ENCODE peak calls at places on chromosomes 7 and 10, in nine cellular contexts. One of them, this sample, is unnamed.

GRCh38 chr10:32279795-32280194 is 67.2 kb downstream of the EPC1 start:
- DNase-seq in astrocyte of the cerebellum: no peak
- DNase-seq in D341Med: no peak
- DNase-seq in EH: no peak
- DNase-seq in activated T-helper 1 cell treated with anti-CD3 and anti-CD28 coated beads, Interleukin-2, amount 50 U/mL, for 16 hours: no peak
- DNase-seq in HEK293T: no peak
- DNase-seq in NCI-H1930: no peak
- DNase-seq in stomach: no peak
- DNase-seq in spleen: no peak
- DNase-seq in this sample: no peak

GRCh38 chr10:13998090-13998838 is 332.5 kb downstream of the FRMD4A start:
- DNase-seq in astrocyte of the cerebellum: no peak
- DNase-seq in D341Med: no peak
- DNase-seq in EH: peak
- DNase-seq in activated T-helper 1 cell treated with anti-CD3 and anti-CD28 coated beads, Interleukin-2, amount 50 U/mL, for 16 hours: no peak
- DNase-seq in HEK293T: no peak
- DNase-seq in NCI-H1930: no peak
- DNase-seq in stomach: no peak
- DNase-seq in spleen: no peak
- DNase-seq in this sample: no peak

GRCh38 chr7:121126801-121127534 is 138.5 kb downstream of the CPED1 start:
- DNase-seq in astrocyte of the cerebellum: peak
- DNase-seq in D341Med: no peak
- DNase-seq in EH: peak
- DNase-seq in activated T-helper 1 cell treated with anti-CD3 and anti-CD28 coated beads, Interleukin-2, amount 50 U/mL, for 16 hours: no peak
- DNase-seq in HEK293T: no peak
- DNase-seq in NCI-H1930: no peak
- DNase-seq in stomach: no peak
- DNase-seq in spleen: no peak
- DNase-seq in this sample: no peak

GRCh38 chr10:71774916-71775702 is 1.8 kb upstream of the VSIR start:
- DNase-seq in astrocyte of the cerebellum: no peak
- DNase-seq in D341Med: no peak
- DNase-seq in EH: no peak
- DNase-seq in activated T-helper 1 cell treated with anti-CD3 and anti-CD28 coated beads, Interleukin-2, amount 50 U/mL, for 16 hours: no peak
- DNase-seq in HEK293T: no peak
- DNase-seq in NCI-H1930: no peak
- DNase-seq in stomach: peak
- DNase-seq in spleen: peak
- DNase-seq in this sample: peak

GRCh38 chr7:157117796-157118195 is 20.9 kb upstream of the UBE3C start:
- DNase-seq in astrocyte of the cerebellum: no peak
- DNase-seq in D341Med: no peak
- DNase-seq in EH: no peak
- DNase-seq in activated T-helper 1 cell treated with anti-CD3 and anti-CD28 coated beads, Interleukin-2, amount 50 U/mL, for 16 hours: no peak
- DNase-seq in HEK293T: no peak
- DNase-seq in NCI-H1930: no peak
- DNase-seq in stomach: no peak
- DNase-seq in spleen: no peak
- DNase-seq in this sample: no peak

GRCh38 chr7:15606561-15606960 is 44.7 kb upstream of the AGMO start:
- DNase-seq in astrocyte of the cerebellum: no peak
- DNase-seq in D341Med: no peak
- DNase-seq in EH: no peak
- DNase-seq in activated T-helper 1 cell treated with anti-CD3 and anti-CD28 coated beads, Interleukin-2, amount 50 U/mL, for 16 hours: no peak
- DNase-seq in HEK293T: no peak
- DNase-seq in NCI-H1930: no peak
- DNase-seq in stomach: no peak
- DNase-seq in spleen: no peak
- DNase-seq in this sample: no peak

GRCh38 chr7:3439333-3440030 is 138.4 kb downstream of the SDK1 start:
- DNase-seq in astrocyte of the cerebellum: peak
- DNase-seq in D341Med: no peak
- DNase-seq in EH: peak
- DNase-seq in activated T-helper 1 cell treated with anti-CD3 and anti-CD28 coated beads, Interleukin-2, amount 50 U/mL, for 16 hours: no peak
- DNase-seq in HEK293T: no peak
- DNase-seq in NCI-H1930: no peak
- DNase-seq in stomach: no peak
- DNase-seq in spleen: no peak
- DNase-seq in this sample: no peak

GRCh38 chr7:105837765-105838241 is 38.6 kb downstream of the ATXN7L1 start:
- DNase-seq in astrocyte of the cerebellum: no peak
- DNase-seq in D341Med: no peak
- DNase-seq in EH: no peak
- DNase-seq in activated T-helper 1 cell treated with anti-CD3 and anti-CD28 coated beads, Interleukin-2, amount 50 U/mL, for 16 hours: no peak
- DNase-seq in HEK293T: no peak
- DNase-seq in NCI-H1930: no peak
- DNase-seq in stomach: no peak
- DNase-seq in spleen: no peak
- DNase-seq in this sample: peak

GRCh38 chr10:494556-494955 is 194.9 kb downstream of the DIP2C start:
- DNase-seq in astrocyte of the cerebellum: no peak
- DNase-seq in D341Med: no peak
- DNase-seq in EH: no peak
- DNase-seq in activated T-helper 1 cell treated with anti-CD3 and anti-CD28 coated beads, Interleukin-2, amount 50 U/mL, for 16 hours: no peak
- DNase-seq in HEK293T: no peak
- DNase-seq in NCI-H1930: no peak
- DNase-seq in stomach: no peak
- DNase-seq in spleen: peak
- DNase-seq in this sample: no peak

GRCh38 chr10:61981460-61981859 is 80.0 kb downstream of the ARID5B start:
- DNase-seq in astrocyte of the cerebellum: no peak
- DNase-seq in D341Med: no peak
- DNase-seq in EH: peak
- DNase-seq in activated T-helper 1 cell treated with anti-CD3 and anti-CD28 coated beads, Interleukin-2, amount 50 U/mL, for 16 hours: no peak
- DNase-seq in HEK293T: no peak
- DNase-seq in NCI-H1930: no peak
- DNase-seq in stomach: no peak
- DNase-seq in spleen: no peak
- DNase-seq in this sample: no peak

GRCh38 chr10:125231116-125231812 is 70.9 kb upstream of the CTBP2 start:
- DNase-seq in astrocyte of the cerebellum: peak
- DNase-seq in D341Med: peak
- DNase-seq in EH: peak
- DNase-seq in activated T-helper 1 cell treated with anti-CD3 and anti-CD28 coated beads, Interleukin-2, amount 50 U/mL, for 16 hours: no peak
- DNase-seq in HEK293T: peak
- DNase-seq in NCI-H1930: no peak
- DNase-seq in stomach: no peak
- DNase-seq in spleen: peak
- DNase-seq in this sample: no peak

GRCh38 chr10:3987142-3987974 is 202.3 kb upstream of the KLF6 start:
- DNase-seq in astrocyte of the cerebellum: no peak
- DNase-seq in D341Med: no peak
- DNase-seq in EH: peak
- DNase-seq in activated T-helper 1 cell treated with anti-CD3 and anti-CD28 coated beads, Interleukin-2, amount 50 U/mL, for 16 hours: no peak
- DNase-seq in HEK293T: no peak
- DNase-seq in NCI-H1930: no peak
- DNase-seq in stomach: no peak
- DNase-seq in spleen: no peak
- DNase-seq in this sample: no peak

GRCh38 chr7:144019457-144019856 is 19.3 kb downstream of the OR6B1 start:
- DNase-seq in astrocyte of the cerebellum: peak
- DNase-seq in D341Med: no peak
- DNase-seq in EH: peak
- DNase-seq in activated T-helper 1 cell treated with anti-CD3 and anti-CD28 coated beads, Interleukin-2, amount 50 U/mL, for 16 hours: no peak
- DNase-seq in HEK293T: no peak
- DNase-seq in NCI-H1930: no peak
- DNase-seq in stomach: no peak
- DNase-seq in spleen: no peak
- DNase-seq in this sample: no peak

GRCh38 chr7:1497293-1497927 is 6.8 kb downstream of the INTS1 start:
- DNase-seq in astrocyte of the cerebellum: no peak
- DNase-seq in D341Med: no peak
- DNase-seq in EH: no peak
- DNase-seq in activated T-helper 1 cell treated with anti-CD3 and anti-CD28 coated beads, Interleukin-2, amount 50 U/mL, for 16 hours: no peak
- DNase-seq in HEK293T: no peak
- DNase-seq in NCI-H1930: no peak
- DNase-seq in stomach: no peak
- DNase-seq in spleen: no peak
- DNase-seq in this sample: no peak

GRCh38 chr10:77661674-77662073 is 24.1 kb upstream of the KCNMA1 start:
- DNase-seq in astrocyte of the cerebellum: no peak
- DNase-seq in D341Med: no peak
- DNase-seq in EH: no peak
- DNase-seq in activated T-helper 1 cell treated with anti-CD3 and anti-CD28 coated beads, Interleukin-2, amount 50 U/mL, for 16 hours: no peak
- DNase-seq in HEK293T: no peak
- DNase-seq in NCI-H1930: no peak
- DNase-seq in stomach: no peak
- DNase-seq in spleen: no peak
- DNase-seq in this sample: no peak

GRCh38 chr7:32846630-32847225 is 44.8 kb downstream of the KBTBD2 start:
- DNase-seq in astrocyte of the cerebellum: peak
- DNase-seq in D341Med: peak
- DNase-seq in EH: peak
- DNase-seq in activated T-helper 1 cell treated with anti-CD3 and anti-CD28 coated beads, Interleukin-2, amount 50 U/mL, for 16 hours: peak
- DNase-seq in HEK293T: peak
- DNase-seq in NCI-H1930: peak
- DNase-seq in stomach: peak
- DNase-seq in spleen: peak
- DNase-seq in this sample: peak

GRCh38 chr10:116880716-116881440 is 31.6 kb downstream of the ENO4 start:
- DNase-seq in astrocyte of the cerebellum: no peak
- DNase-seq in D341Med: no peak
- DNase-seq in EH: peak
- DNase-seq in activated T-helper 1 cell treated with anti-CD3 and anti-CD28 coated beads, Interleukin-2, amount 50 U/mL, for 16 hours: no peak
- DNase-seq in HEK293T: no peak
- DNase-seq in NCI-H1930: no peak
- DNase-seq in stomach: no peak
- DNase-seq in spleen: no peak
- DNase-seq in this sample: no peak

GRCh38 chr7:92276486-92276885 is 30.7 kb downstream of the ANKIB1 start:
- DNase-seq in astrocyte of the cerebellum: no peak
- DNase-seq in D341Med: no peak
- DNase-seq in EH: no peak
- DNase-seq in activated T-helper 1 cell treated with anti-CD3 and anti-CD28 coated beads, Interleukin-2, amount 50 U/mL, for 16 hours: no peak
- DNase-seq in HEK293T: no peak
- DNase-seq in NCI-H1930: no peak
- DNase-seq in stomach: no peak
- DNase-seq in spleen: no peak
- DNase-seq in this sample: no peak

GRCh38 chr7:145009866-145010265 is 174.0 kb upstream of the TPK1 start:
- DNase-seq in astrocyte of the cerebellum: no peak
- DNase-seq in D341Med: no peak
- DNase-seq in EH: no peak
- DNase-seq in activated T-helper 1 cell treated with anti-CD3 and anti-CD28 coated beads, Interleukin-2, amount 50 U/mL, for 16 hours: no peak
- DNase-seq in HEK293T: no peak
- DNase-seq in NCI-H1930: no peak
- DNase-seq in stomach: no peak
- DNase-seq in spleen: no peak
- DNase-seq in this sample: no peak

GRCh38 chr7:39609462-39610149 is 13.8 kb upstream of the RALA start:
- DNase-seq in astrocyte of the cerebellum: no peak
- DNase-seq in D341Med: peak
- DNase-seq in EH: no peak
- DNase-seq in activated T-helper 1 cell treated with anti-CD3 and anti-CD28 coated beads, Interleukin-2, amount 50 U/mL, for 16 hours: no peak
- DNase-seq in HEK293T: no peak
- DNase-seq in NCI-H1930: no peak
- DNase-seq in stomach: no peak
- DNase-seq in spleen: peak
- DNase-seq in this sample: no peak

GRCh38 chr10:37436361-37436760 is 311.0 kb downstream of the ANKRD30A start:
- DNase-seq in astrocyte of the cerebellum: no peak
- DNase-seq in D341Med: no peak
- DNase-seq in EH: no peak
- DNase-seq in activated T-helper 1 cell treated with anti-CD3 and anti-CD28 coated beads, Interleukin-2, amount 50 U/mL, for 16 hours: no peak
- DNase-seq in HEK293T: no peak
- DNase-seq in NCI-H1930: no peak
- DNase-seq in stomach: no peak
- DNase-seq in spleen: no peak
- DNase-seq in this sample: no peak

GRCh38 chr10:6061056-6061455 is 1.1 kb downstream of the IL2RA start:
- DNase-seq in astrocyte of the cerebellum: no peak
- DNase-seq in D341Med: no peak
- DNase-seq in EH: no peak
- DNase-seq in activated T-helper 1 cell treated with anti-CD3 and anti-CD28 coated beads, Interleukin-2, amount 50 U/mL, for 16 hours: no peak
- DNase-seq in HEK293T: no peak
- DNase-seq in NCI-H1930: no peak
- DNase-seq in stomach: peak
- DNase-seq in spleen: no peak
- DNase-seq in this sample: no peak

GRCh38 chr7:73985737-73986141 is 42.2 kb upstream of the ELN start:
- DNase-seq in astrocyte of the cerebellum: no peak
- DNase-seq in D341Med: peak
- DNase-seq in EH: no peak
- DNase-seq in activated T-helper 1 cell treated with anti-CD3 and anti-CD28 coated beads, Interleukin-2, amount 50 U/mL, for 16 hours: no peak
- DNase-seq in HEK293T: no peak
- DNase-seq in NCI-H1930: no peak
- DNase-seq in stomach: no peak
- DNase-seq in spleen: no peak
- DNase-seq in this sample: no peak

GRCh38 chr7:14698239-14698638 is 204.3 kb downstream of the DGKB start:
- DNase-seq in astrocyte of the cerebellum: no peak
- DNase-seq in D341Med: no peak
- DNase-seq in EH: no peak
- DNase-seq in activated T-helper 1 cell treated with anti-CD3 and anti-CD28 coated beads, Interleukin-2, amount 50 U/mL, for 16 hours: no peak
- DNase-seq in HEK293T: no peak
- DNase-seq in NCI-H1930: no peak
- DNase-seq in stomach: no peak
- DNase-seq in spleen: no peak
- DNase-seq in this sample: no peak

GRCh38 chr7:32519763-32520162 is 24.5 kb downstream of the AVL9 start:
- DNase-seq in astrocyte of the cerebellum: no peak
- DNase-seq in D341Med: no peak
- DNase-seq in EH: no peak
- DNase-seq in activated T-helper 1 cell treated with anti-CD3 and anti-CD28 coated beads, Interleukin-2, amount 50 U/mL, for 16 hours: no peak
- DNase-seq in HEK293T: no peak
- DNase-seq in NCI-H1930: no peak
- DNase-seq in stomach: no peak
- DNase-seq in spleen: no peak
- DNase-seq in this sample: no peak

GRCh38 chr10:68428396-68428795 is 21.3 kb upstream of the RUFY2 start:
- DNase-seq in astrocyte of the cerebellum: no peak
- DNase-seq in D341Med: no peak
- DNase-seq in EH: no peak
- DNase-seq in activated T-helper 1 cell treated with anti-CD3 and anti-CD28 coated beads, Interleukin-2, amount 50 U/mL, for 16 hours: no peak
- DNase-seq in HEK293T: no peak
- DNase-seq in NCI-H1930: no peak
- DNase-seq in stomach: no peak
- DNase-seq in spleen: no peak
- DNase-seq in this sample: no peak

GRCh38 chr10:130757821-130758489 is 553.6 kb downstream of the TCERG1L start:
- DNase-seq in astrocyte of the cerebellum: no peak
- DNase-seq in D341Med: no peak
- DNase-seq in EH: no peak
- DNase-seq in activated T-helper 1 cell treated with anti-CD3 and anti-CD28 coated beads, Interleukin-2, amount 50 U/mL, for 16 hours: no peak
- DNase-seq in HEK293T: no peak
- DNase-seq in NCI-H1930: no peak
- DNase-seq in stomach: no peak
- DNase-seq in spleen: peak
- DNase-seq in this sample: no peak

GRCh38 chr10:120599202-120599724 is 142.2 kb downstream of the PLPP4 start:
- DNase-seq in astrocyte of the cerebellum: no peak
- DNase-seq in D341Med: no peak
- DNase-seq in EH: no peak
- DNase-seq in activated T-helper 1 cell treated with anti-CD3 and anti-CD28 coated beads, Interleukin-2, amount 50 U/mL, for 16 hours: no peak
- DNase-seq in HEK293T: no peak
- DNase-seq in NCI-H1930: no peak
- DNase-seq in stomach: no peak
- DNase-seq in spleen: no peak
- DNase-seq in this sample: no peak

GRCh38 chr7:30285067-30285530 is 702 bp downstream of the ZNRF2 start:
- DNase-seq in astrocyte of the cerebellum: no peak
- DNase-seq in D341Med: peak
- DNase-seq in EH: peak
- DNase-seq in activated T-helper 1 cell treated with anti-CD3 and anti-CD28 coated beads, Interleukin-2, amount 50 U/mL, for 16 hours: peak
- DNase-seq in HEK293T: no peak
- DNase-seq in NCI-H1930: peak
- DNase-seq in stomach: peak
- DNase-seq in spleen: peak
- DNase-seq in this sample: no peak

GRCh38 chr10:101363850-101364400 is 10.0 kb downstream of the BTRC start:
- DNase-seq in astrocyte of the cerebellum: no peak
- DNase-seq in D341Med: no peak
- DNase-seq in EH: no peak
- DNase-seq in activated T-helper 1 cell treated with anti-CD3 and anti-CD28 coated beads, Interleukin-2, amount 50 U/mL, for 16 hours: no peak
- DNase-seq in HEK293T: no peak
- DNase-seq in NCI-H1930: no peak
- DNase-seq in stomach: no peak
- DNase-seq in spleen: no peak
- DNase-seq in this sample: no peak

GRCh38 chr7:141541375-141541774 is 9.8 kb upstream of the AGK start:
- DNase-seq in astrocyte of the cerebellum: no peak
- DNase-seq in D341Med: no peak
- DNase-seq in EH: no peak
- DNase-seq in activated T-helper 1 cell treated with anti-CD3 and anti-CD28 coated beads, Interleukin-2, amount 50 U/mL, for 16 hours: no peak
- DNase-seq in HEK293T: no peak
- DNase-seq in NCI-H1930: no peak
- DNase-seq in stomach: no peak
- DNase-seq in spleen: no peak
- DNase-seq in this sample: no peak

This sample was measured in lung.